ENCODE peak calls at places on chromosome 17, in seven cellular contexts. B is heart right ventricle, I is sigmoid colon, O is tibial nerve, Q is HFFc6, H is fibroblast of mammary gland, L is nephron progenitor cell. J is an unnamed sample.
A peak's percentile ranks its signal among the peaks of the same experiment; 100 is the strongest.

GRCh38 chr17:54180919-54181318 is 358.2 kb downstream of the KIF2B start:
- DNase-seq in I (no peak), O (no peak), H (no peak), L (no peak), B (no peak), Q (no peak), J (no peak)

GRCh38 chr17:2138768-2139167 is 83.9 kb downstream of the HIC1 start:
- DNase-seq in H (no peak), I (no peak), L (no peak), B (no peak), Q (peak; percentile 65), O (no peak), J (no peak)

GRCh38 chr17:22518185-22518584 is 825.9 kb downstream of the KCNJ18 start:
- DNase-seq in B (no peak), H (no peak), L (no peak), I (no peak), Q (no peak), O (no peak), J (no peak)

GRCh38 chr17:30921544-30922196 is at the start of gene ADAP2:
- DNase-seq in B (peak; percentile 73), O (peak; percentile 21), H (no peak), L (peak; percentile 71), Q (no peak), I (peak; percentile 73), J (no peak)

GRCh38 chr17:28041844-28042656 is 427 bp upstream of the NLK start:
- DNase-seq in H (peak; percentile 29), B (no peak), O (no peak), I (no peak), L (no peak), Q (no peak), J (no peak)

GRCh38 chr17:6011241-6011640 is 58.9 kb upstream of the WSCD1 start:
- DNase-seq in B (no peak), H (no peak), Q (no peak), O (no peak), L (no peak), I (no peak), J (no peak)

GRCh38 chr17:7005716-7006115 is 6.7 kb upstream of the RNASEK start:
- DNase-seq in I (no peak), B (no peak), L (no peak), H (no peak), O (no peak), Q (no peak), J (no peak)

GRCh38 chr17:29291163-29291752 is 2.7 kb downstream of the NUFIP2 start:
- DNase-seq in Q (peak; percentile 68), I (no peak), O (peak; percentile 57), H (peak; percentile 82), L (no peak), B (no peak), J (no peak)

GRCh38 chr17:72890711-72891110 is 201.8 kb downstream of the SLC39A11 start:
- DNase-seq in B (no peak), O (no peak), Q (peak; percentile 49), H (peak; percentile 55), L (no peak), I (no peak), J (no peak)

GRCh38 chr17:3903881-3904286 is 11.0 kb upstream of the CAMKK1 start:
- DNase-seq in B (no peak), H (no peak), L (peak; percentile 36), I (no peak), Q (no peak), O (no peak), J (no peak)

GRCh38 chr17:72111374-72111773 is 9.4 kb upstream of the SOX9 start:
- DNase-seq in L (no peak), I (no peak), O (no peak), H (no peak), Q (no peak), B (no peak), J (no peak)

GRCh38 chr17:81400154-81400938 is 5.1 kb downstream of the BAHCC1 start:
- DNase-seq in B (peak; percentile 62), Q (peak; percentile 44), O (no peak), I (no peak), L (peak; percentile 58), H (no peak), J (no peak)

GRCh38 chr17:70307430-70307829 is 138.1 kb downstream of the KCNJ2 start:
- DNase-seq in H (peak; percentile 27), B (no peak), L (no peak), O (no peak), I (no peak), Q (no peak), J (no peak)

GRCh38 chr17:28570716-28571254 is 539 bp downstream of the PIGS start:
- DNase-seq in B (peak; percentile 19), H (no peak), I (peak; percentile 73), Q (no peak), L (peak; percentile 46), O (no peak), J (no peak)

GRCh38 chr17:4540224-4541040 is 14.8 kb downstream of the MYBBP1A start:
- DNase-seq in H (no peak), I (peak; percentile 66), O (no peak), B (peak; percentile 60), Q (no peak), L (no peak), J (no peak)

GRCh38 chr17:64005734-64006167 is 7.6 kb downstream of the PRR29 start:
- DNase-seq in B (no peak), I (peak; percentile 59), L (no peak), O (no peak), Q (no peak), H (no peak), J (no peak)

DNA sequence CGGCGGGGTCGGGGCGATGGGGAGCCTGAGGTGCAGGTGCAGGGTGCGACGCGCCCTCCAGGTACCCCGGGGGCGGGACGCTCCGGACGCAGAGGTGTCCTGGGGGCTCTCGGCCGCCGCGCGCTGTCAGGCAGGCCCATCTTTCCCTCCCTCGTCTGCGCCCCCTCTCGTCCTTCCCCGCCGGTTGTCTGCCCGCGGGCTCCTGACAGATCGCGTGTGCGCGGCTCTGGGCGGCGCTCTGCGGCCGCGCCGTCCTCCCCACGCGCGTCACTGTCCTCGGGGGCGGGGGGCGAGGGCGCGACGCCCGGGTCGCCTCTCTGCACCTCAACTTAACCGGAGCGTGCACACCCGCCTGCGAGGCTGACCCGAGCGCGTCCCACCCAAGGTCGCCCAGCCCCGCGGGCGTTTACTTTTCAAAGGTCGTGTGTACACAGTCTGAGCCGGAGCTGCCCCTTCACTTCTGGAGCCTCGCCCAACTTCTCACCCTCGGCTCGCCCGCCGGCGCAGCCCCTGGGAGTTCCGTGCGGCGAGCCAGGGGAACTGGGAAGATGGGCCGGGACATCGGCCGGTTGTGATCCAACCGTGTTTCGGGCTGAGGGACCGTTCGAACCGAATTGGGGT is 512 bp downstream of the AKAP1 start:
- DNase-seq in I (peak; percentile 84), B (peak; percentile 72), L (peak; percentile 70), O (peak; percentile 22), H (peak; percentile 18), Q (peak; percentile 19), J (no peak)
- TF ChIP-seq CTCF in I (peak; percentile 15), B (peak; percentile 38), L (no peak), O (no peak), H (no peak), Q (no peak), J (peak; percentile 12)

DNA sequence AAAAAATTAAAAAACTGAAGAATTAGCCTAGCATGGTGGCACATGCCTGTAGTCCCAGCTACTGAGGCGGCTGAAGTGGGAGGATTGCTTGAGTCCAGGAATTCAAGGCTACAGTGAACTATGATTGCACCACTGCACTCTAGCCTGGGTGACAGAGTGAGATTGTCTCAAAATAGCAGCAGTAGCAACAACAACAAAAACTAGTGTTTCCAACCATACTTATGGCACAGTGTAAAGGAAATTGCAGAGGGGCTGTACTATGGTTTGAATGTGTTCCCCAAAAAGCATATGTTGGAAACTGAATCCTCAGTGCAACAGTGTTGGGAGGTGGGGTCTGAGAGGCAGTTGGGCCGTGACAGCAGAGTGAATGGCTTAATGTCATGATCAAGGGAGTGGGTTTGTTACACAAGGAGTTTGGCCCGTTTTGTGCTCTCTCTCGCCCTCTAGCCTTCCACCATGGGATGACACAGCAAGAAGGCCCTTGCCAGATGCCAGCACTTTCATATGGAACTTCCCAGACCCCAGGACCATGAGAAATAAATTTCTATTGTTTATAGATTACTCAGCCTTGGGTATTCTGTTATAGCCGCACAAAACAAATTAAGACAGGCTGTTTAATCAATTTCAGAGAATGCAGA is 70.0 kb downstream of the PGS1 start:
- DNase-seq in L (no peak), O (no peak), B (no peak), Q (no peak), H (no peak), I (no peak), J (no peak)
- TF ChIP-seq CTCF in L (peak; percentile 7), O (no peak), B (no peak), Q (peak; percentile 25), H (peak; percentile 20), I (no peak), J (peak; percentile 45)

GRCh38 chr17:78724999-78725398 is 57.1 kb downstream of the CYTH1 start:
- DNase-seq in L (no peak), I (no peak), O (no peak), H (no peak), B (no peak), Q (no peak), J (no peak)

GRCh38 chr17:78723957-78724356 is 58.1 kb downstream of the CYTH1 start:
- DNase-seq in H (no peak), Q (no peak), B (no peak), L (no peak), I (no peak), O (no peak), J (no peak)

GRCh38 chr17:78725448-78726021 is 56.5 kb downstream of the CYTH1 start:
- DNase-seq in B (no peak), I (no peak), Q (no peak), L (no peak), H (no peak), O (no peak), J (peak; percentile 57)

GRCh38 chr17:78723001-78723796 is 58.9 kb downstream of the CYTH1 start:
- DNase-seq in L (peak; percentile 70), B (peak; percentile 55), O (no peak), H (no peak), Q (no peak), I (peak; percentile 89), J (no peak)

DNA sequence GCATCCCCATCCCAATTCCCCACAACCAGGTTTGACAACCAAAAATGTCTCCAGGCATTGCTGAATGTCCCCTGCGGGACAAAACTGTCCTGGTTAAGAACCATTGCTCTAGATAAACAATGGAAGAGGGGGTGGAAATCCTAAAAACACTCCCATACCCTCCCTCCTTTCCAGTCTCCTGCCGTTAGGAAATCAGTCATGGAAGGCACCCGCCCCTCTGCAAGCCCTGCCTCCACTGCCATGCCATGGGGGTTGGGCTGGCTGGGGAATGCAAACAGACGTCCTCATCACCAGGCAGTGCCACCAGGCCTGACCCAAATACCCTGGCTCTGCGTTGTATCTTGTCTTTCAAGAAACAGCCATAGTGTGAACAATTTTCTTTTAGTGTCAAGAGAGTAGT is 57.5 kb downstream of the CYTH1 start:
- DNase-seq in Q (no peak), H (no peak), O (no peak), L (no peak), B (no peak), I (no peak), J (no peak)
- TF ChIP-seq CTCF in Q (no peak), H (no peak), O (no peak), L (no peak), B (no peak), I (no peak), J (no peak)

DNA sequence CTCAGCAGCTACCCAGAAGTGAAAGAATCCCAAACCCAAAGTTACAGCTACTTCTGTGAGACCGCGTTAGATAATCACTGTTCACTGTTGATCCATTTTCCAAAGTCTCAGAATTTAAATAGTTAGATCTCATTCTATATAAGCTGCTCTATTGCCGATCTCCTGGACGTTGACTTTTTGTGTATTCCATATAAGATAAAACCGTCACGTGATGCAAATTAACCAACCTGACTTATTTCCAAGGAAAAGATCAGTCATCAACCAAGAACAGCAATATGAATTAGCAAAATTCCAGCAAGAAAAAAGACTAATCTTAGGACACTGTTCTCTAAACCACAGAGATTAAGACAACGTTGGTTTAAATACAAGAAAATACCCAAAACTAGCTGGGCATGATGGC is 8.3 kb downstream of the ACOX1 start:
- DNase-seq in Q (no peak), O (no peak), L (no peak), B (no peak), H (no peak), I (no peak), J (no peak)
- TF ChIP-seq CTCF in Q (no peak), O (no peak), L (no peak), B (no peak), H (no peak), I (no peak), J (no peak)